ENCODE peak calls at places on chromosome 16, in eight cellular contexts. O is A549, N is HCT116, T is IMR-90, V is HepG2, S is K562, P is H1, X is SK-N-SH. A is an unnamed sample.

GRCh38 chr16:58464047-58464915 is 35.7 kb upstream of the NDRG4 start:
- DNase-seq in X (peak), P (peak), V (no peak), O (no peak), N (no peak), S (no peak), T (no peak), A (no peak)

GRCh38 chr16:4347765-4348509 is 3.2 kb downstream of the PAM16 start:
- DNase-seq in V (no peak), P (no peak), N (no peak), O (no peak), X (no peak), S (peak), T (no peak), A (no peak)

GRCh38 chr16:53198933-53199332 is 144.1 kb downstream of the CHD9 start:
- DNase-seq in T (no peak), O (no peak), X (no peak), V (no peak), N (no peak), P (no peak), S (no peak), A (no peak)

GRCh38 chr16:20051611-20052010 is 22.1 kb downstream of the GPR139 start:
- DNase-seq in P (no peak), S (no peak), O (no peak), X (no peak), N (no peak), V (no peak), T (no peak), A (no peak)

GRCh38 chr16:28867241-28867640 is 3.6 kb downstream of the SH2B1 start:
- DNase-seq in O (no peak), T (no peak), N (no peak), P (no peak), X (no peak), V (no peak), S (no peak), A (no peak)

GRCh38 chr16:17803625-17804410 is 333.1 kb upstream of the XYLT1 start:
- DNase-seq in T (peak), S (no peak), P (no peak), X (no peak), O (no peak), N (no peak), V (no peak), A (no peak)

GRCh38 chr16:83808573-83809014 is 816 bp downstream of the HSBP1 start:
- DNase-seq in P (no peak), V (no peak), T (no peak), S (no peak), O (no peak), X (peak), N (no peak), A (no peak)

GRCh38 chr16:88676502-88677242 is 9.6 kb downstream of the SNAI3 start:
- DNase-seq in S (no peak), P (no peak), N (no peak), X (no peak), O (no peak), V (no peak), T (no peak), A (no peak)

GRCh38 chr16:48308535-48308934 is 61.2 kb upstream of the ABCC11 start:
- DNase-seq in V (no peak), S (no peak), P (no peak), N (no peak), O (no peak), T (no peak), X (no peak), A (no peak)

GRCh38 chr16:87847785-87848675 is 21.3 kb downstream of the SLC7A5 start:
- DNase-seq in V (peak), O (no peak), S (no peak), T (no peak), N (no peak), P (no peak), X (no peak), A (no peak)

GRCh38 chr16:28511031-28511430 is 4.4 kb upstream of the IL27 start:
- DNase-seq in N (no peak), V (no peak), X (no peak), P (no peak), S (no peak), O (no peak), T (no peak), A (no peak)

GRCh38 chr16:70508752-70509151 is 14.6 kb downstream of the COG4 start:
- DNase-seq in V (no peak), S (no peak), X (no peak), N (no peak), P (no peak), T (no peak), O (no peak), A (no peak)
- TF ChIP-seq RAD21 in V (no peak), S (peak), X (no peak), N (peak), P (no peak), T (no peak), O (peak), A (peak)

DNA sequence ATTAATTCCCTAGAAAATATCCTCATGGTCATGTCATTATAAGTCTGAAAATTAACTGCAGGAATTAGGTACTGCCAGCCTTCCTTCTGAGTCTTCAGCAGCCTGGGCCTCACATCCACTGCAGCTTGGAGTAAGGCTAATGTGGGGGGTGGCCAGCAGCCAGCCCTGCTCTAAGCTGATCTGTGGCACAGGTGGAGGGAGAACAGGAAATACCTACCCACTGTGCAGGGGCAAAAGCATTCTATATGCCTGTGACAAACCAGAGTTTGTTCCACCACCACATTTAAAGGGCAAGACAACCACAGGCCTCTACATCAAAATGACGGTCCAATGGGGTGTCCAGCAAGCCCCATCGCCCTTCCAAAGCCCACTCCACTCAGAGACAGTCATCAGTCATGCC is 9.4 kb downstream of the NPRL3 start:
- DNase-seq in S (no peak), N (no peak), V (no peak), O (no peak), X (no peak), T (no peak), P (no peak), A (no peak)
- H3K4me3 ChIP-seq in S (no peak), N (no peak), V (no peak), O (no peak), X (no peak), T (no peak), P (no peak), A (no peak)

DNA sequence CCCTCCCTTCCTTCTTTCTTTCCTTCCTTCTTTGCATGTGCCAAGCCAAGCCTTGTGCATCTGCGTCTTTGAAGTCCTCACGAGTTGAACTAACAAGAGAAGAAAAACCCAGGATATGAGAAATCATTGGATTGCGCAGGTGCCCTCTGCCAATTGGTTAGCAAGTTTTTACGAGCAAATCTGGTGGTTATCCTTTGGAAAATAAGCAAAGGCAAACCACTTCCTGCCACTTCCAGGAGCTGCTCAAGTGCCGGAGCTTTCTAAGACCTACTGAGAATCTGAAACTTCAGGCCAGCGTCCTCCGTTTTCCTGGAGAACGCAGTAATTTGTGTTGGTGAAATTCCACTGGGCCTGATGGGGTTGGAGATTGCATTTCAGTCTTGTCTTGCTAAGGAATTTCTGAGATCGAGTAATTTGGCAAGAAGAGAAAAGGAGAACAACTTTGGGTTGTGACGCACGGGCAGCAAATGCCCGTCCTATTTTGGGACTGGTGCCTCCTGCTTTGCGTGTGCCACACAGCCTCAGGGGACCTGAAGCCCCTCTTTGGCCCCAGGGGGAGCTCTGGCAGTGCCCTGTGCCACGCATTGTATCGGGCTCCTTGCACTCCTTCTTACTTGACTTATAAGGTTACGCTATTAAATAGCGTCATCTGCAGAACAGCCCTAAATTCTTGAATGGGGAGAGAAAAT is 56.4 kb downstream of the CMIP start:
- DNase-seq in T (peak), N (no peak), X (no peak), V (no peak), O (no peak), P (no peak), S (no peak), A (no peak)
- TF ChIP-seq RAD21 in T (no peak), N (no peak), X (no peak), V (no peak), O (no peak), P (no peak), S (no peak), A (no peak)

GRCh38 chr16:62035115-62036092 is 834 bp downstream of the CDH8 start:
- DNase-seq in S (no peak), N (no peak), V (no peak), X (peak), O (no peak), T (no peak), P (peak), A (no peak)
- H3K4me3 ChIP-seq in S (no peak), N (no peak), V (no peak), X (peak), O (peak), T (no peak), P (peak), A (no peak)

DNA sequence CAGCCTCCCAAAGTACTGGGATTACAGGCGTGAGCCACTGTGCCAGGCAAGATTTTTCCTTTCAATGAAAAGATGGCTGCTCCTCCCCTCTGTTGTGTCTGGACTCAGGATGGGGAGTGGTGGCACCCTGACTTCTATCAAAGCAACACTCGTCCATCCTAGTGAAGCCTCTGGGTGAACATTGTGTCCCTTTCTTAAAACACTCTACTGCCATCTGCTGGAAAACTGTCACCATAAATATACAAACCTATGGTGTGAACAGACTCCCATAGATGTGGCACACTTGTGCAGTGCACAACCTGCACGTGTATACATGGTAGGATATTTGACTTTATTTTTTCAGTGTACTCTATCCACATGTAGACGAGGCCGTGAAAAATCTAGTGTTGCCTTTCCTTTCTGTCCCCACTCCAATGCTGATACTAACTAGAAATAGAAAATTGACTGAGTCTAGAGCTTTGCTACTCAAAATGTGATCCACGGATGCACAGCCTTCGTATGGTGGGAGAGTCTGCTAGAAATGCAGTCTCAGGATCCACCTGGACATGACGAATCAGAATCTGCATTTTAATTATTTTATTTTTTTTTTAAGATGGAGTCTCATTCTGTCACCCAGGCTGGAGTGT is 55.9 kb upstream of the PLCG2 start:
- DNase-seq in N (peak), P (no peak), T (peak), S (peak), V (peak), O (peak), X (peak), A (peak)
- TF ChIP-seq RAD21 in N (peak), P (peak), T (peak), S (peak), V (peak), O (peak), X (peak), A (peak)

GRCh38 chr16:30783280-30784109 is 3.5 kb downstream of the ZNF629 start:
- DNase-seq in T (no peak), X (no peak), O (no peak), N (no peak), P (no peak), V (no peak), S (no peak), A (no peak)

GRCh38 chr16:30784215-30784614 is 2.8 kb downstream of the ZNF629 start:
- DNase-seq in S (no peak), T (no peak), X (no peak), N (no peak), V (no peak), P (no peak), O (no peak), A (no peak)

GRCh38 chr16:30786115-30786935 is 680 bp downstream of the ZNF629 start:
- DNase-seq in T (peak), X (peak), V (peak), O (peak), N (no peak), S (peak), P (peak), A (no peak)

GRCh38 chr16:30786936-30787612 is at the start of gene ZNF629:
- DNase-seq in O (peak), S (peak), N (peak), X (peak), V (peak), P (peak), T (peak), A (no peak)

DNA sequence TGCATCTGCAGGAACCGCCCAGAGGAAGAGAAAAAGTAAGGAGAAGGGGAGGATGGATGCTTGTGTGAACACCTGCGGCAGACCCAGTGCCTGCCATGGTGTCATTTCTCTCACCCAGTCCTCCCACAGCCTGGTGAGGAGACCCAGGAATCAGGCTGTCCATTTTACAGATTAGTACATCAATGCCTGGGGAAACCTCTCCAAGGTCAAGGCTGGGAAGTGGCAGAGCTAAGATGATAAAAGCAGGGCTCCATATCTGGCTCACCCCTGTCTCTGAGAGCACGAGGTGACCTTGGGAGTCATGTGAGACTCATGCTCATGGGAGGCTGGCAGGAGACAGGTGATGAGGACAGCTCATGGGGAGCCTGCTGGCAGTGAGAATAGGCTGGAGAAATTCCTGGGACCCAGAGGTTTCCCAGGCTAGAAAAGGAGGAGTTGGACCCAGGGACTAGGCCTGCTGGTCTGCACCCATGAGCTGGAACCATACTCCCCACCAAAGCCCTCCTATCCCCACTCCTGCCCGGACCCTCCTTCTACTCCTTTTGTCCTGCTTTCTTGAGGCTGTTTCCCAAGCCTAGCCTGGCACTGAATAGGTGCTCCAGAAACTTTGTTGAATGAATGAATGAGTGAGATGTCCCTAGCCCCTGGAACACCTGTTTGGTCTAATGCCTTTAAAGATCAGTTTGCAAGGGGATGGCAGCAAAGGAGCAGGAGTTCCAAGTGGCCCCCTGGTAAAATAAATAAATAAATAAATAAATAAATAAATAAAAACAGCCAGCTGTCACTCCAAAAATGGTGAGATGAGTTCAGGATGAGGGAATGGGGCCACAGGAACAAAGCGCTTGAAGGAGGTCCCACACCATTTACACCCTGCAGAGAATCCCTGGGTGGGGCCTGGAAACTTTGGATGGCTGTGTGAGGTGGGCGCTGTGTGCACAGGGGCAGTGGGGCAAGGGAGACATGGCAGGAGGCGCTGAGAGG is 1.6 kb downstream of the ZNF629 start:
- DNase-seq in V (no peak), X (no peak), S (no peak), O (no peak), N (no peak), T (no peak), P (no peak), A (no peak)
- H3K4me3 ChIP-seq in V (peak), X (peak), S (peak), O (peak), N (peak), T (peak), P (peak), A (no peak)

DNA sequence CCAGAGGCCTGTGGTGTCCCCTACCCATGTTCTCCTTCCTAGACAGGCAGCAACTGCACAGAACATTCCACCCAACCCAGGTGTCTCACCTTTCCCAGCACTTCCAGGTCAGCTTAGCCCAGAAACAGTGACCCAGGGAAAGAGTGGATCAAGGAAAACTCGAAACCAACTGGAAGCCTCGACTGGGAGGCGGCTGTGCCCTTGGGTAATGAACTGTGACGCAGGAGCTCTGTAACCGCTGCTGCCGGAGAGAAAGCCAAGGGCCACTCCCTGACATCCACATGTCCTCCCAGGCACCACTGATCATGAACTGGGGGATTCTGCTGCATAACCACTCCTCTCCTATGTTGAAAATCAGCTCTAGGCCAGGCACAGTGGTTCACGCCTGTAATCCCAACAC is 34.4 kb downstream of the WDR59 start:
- DNase-seq in S (no peak), O (no peak), P (no peak), T (no peak), N (no peak), V (no peak), X (no peak), A (no peak)
- TF ChIP-seq RAD21 in S (no peak), O (no peak), P (no peak), T (no peak), N (no peak), V (no peak), X (no peak), A (no peak)

DNA sequence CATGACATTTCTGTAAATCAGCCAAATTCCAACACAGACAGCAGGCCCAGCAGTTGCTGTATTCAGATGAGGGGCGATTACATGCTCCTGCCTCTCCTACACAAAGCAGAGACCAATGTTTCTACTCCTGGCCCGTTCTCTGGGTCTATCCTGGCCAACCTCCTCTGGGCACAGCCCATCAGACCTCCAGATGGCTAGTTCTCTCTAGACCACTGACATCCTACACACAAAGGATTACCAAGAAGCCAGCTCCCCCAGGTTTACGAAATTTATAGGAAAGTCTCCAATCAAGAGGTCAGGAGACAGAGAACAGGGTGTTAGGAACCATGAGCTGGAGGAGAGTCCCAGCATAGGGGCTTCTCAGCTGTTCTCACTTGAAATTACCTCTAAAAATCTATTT is 121.3 kb downstream of the ZFHX3 start:
- DNase-seq in N (no peak), T (no peak), S (no peak), P (no peak), X (no peak), O (no peak), V (no peak), A (no peak)
- H3K4me3 ChIP-seq in N (no peak), T (no peak), S (no peak), P (no peak), X (no peak), O (no peak), V (no peak), A (no peak)

DNA sequence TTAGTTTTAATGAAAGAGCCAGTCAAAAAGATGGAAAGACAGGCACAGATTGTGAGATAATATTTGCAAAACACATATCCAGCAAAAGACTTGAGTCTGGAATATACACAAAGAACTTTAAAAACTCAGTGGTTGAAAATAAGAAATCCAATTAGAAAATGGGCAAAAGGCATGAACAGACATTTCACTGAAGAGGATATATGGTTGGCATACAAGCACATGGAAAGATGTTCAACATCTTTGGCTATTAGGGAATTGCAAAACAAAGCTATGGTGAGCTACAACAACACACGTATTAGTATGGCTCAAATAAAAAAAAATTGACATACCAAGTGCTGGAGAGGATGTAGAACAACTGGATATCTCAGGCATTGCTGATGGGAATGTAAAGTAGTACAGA is 44.5 kb upstream of the MRTFB start:
- DNase-seq in P (no peak), N (no peak), S (no peak), T (no peak), O (no peak), X (no peak), V (no peak), A (no peak)
- TF ChIP-seq RAD21 in P (no peak), N (no peak), S (no peak), T (no peak), O (no peak), X (no peak), V (no peak), A (no peak)

A was measured in GM12878.